ENCODE peak calls at places on chromosomes 13 and 19, in six cellular contexts. One of them, this sample, is unnamed.
A peak's percentile ranks its signal among the peaks of the same experiment; 100 is the strongest.

GRCh38 chr19:11373166-11373884 is 1.1 kb upstream of the SWSAP1 start:
- DNase-seq in HepG2: no peak
- DNase-seq in GM12878: no peak
- DNase-seq in GM12892: peak; percentile 23
- DNase-seq in K562: no peak
- DNase-seq in H1: no peak
- DNase-seq in this sample: no peak

GRCh38 chr19:14370169-14370998 is 10.9 kb upstream of the ADGRE5 start:
- DNase-seq in GM12892: no peak
- DNase-seq in K562: no peak
- DNase-seq in H1: no peak
- DNase-seq in HepG2: no peak
- DNase-seq in GM12878: no peak
- DNase-seq in this sample: no peak

GRCh38 chr13:48727252-48728011 is 73.7 kb downstream of the CYSLTR2 start:
- DNase-seq in GM12892: no peak
- DNase-seq in HepG2: no peak
- DNase-seq in H1: no peak
- DNase-seq in K562: no peak
- DNase-seq in GM12878: no peak
- DNase-seq in this sample: no peak

GRCh38 chr13:113836917-113837553 is 26.8 kb downstream of the GAS6 start:
- DNase-seq in K562: no peak
- DNase-seq in GM12878: no peak
- DNase-seq in GM12892: no peak
- DNase-seq in H1: no peak
- DNase-seq in HepG2: no peak
- DNase-seq in this sample: no peak

GRCh38 chr13:110812111-110812868 is 98.8 kb downstream of the ING1 start:
- DNase-seq in K562: no peak
- DNase-seq in HepG2: no peak
- DNase-seq in GM12892: no peak
- DNase-seq in H1: no peak
- DNase-seq in GM12878: no peak
- DNase-seq in this sample: no peak

GRCh38 chr19:35223856-35224505 is 4.6 kb downstream of the FAM187B start:
- DNase-seq in K562: no peak
- DNase-seq in GM12892: no peak
- DNase-seq in HepG2: no peak
- DNase-seq in GM12878: no peak
- DNase-seq in H1: no peak
- DNase-seq in this sample: no peak

GRCh38 chr13:114002771-114003321 is 29.0 kb upstream of the C13orf46 start:
- DNase-seq in H1: no peak
- DNase-seq in GM12878: no peak
- DNase-seq in GM12892: no peak
- DNase-seq in HepG2: no peak
- DNase-seq in K562: no peak
- DNase-seq in this sample: no peak

GRCh38 chr13:49539313-49539712 is 43.6 kb downstream of the PHF11 start:
- DNase-seq in HepG2: no peak
- DNase-seq in H1: no peak
- DNase-seq in K562: no peak
- DNase-seq in GM12878: no peak
- DNase-seq in GM12892: no peak
- DNase-seq in this sample: no peak

GRCh38 chr13:66528139-66528538 is 702.0 kb downstream of the PCDH9 start:
- DNase-seq in H1: no peak
- DNase-seq in GM12878: no peak
- DNase-seq in HepG2: no peak
- DNase-seq in GM12892: no peak
- DNase-seq in K562: no peak
- DNase-seq in this sample: no peak

GRCh38 chr13:21501709-21502108 is 42.6 kb upstream of the ZDHHC20 start:
- DNase-seq in GM12878: no peak
- DNase-seq in HepG2: peak; percentile 10
- DNase-seq in H1: no peak
- DNase-seq in K562: no peak
- DNase-seq in GM12892: no peak
- DNase-seq in this sample: no peak

GRCh38 chr13:113550453-113550852 is 34.1 kb upstream of the TFDP1 start:
- DNase-seq in H1: no peak
- DNase-seq in GM12892: no peak
- DNase-seq in GM12878: no peak
- DNase-seq in HepG2: no peak
- DNase-seq in K562: no peak
- DNase-seq in this sample: no peak

GRCh38 chr19:5961969-5962945 is 15.7 kb downstream of the RANBP3 start:
- DNase-seq in HepG2: peak; percentile 98
- DNase-seq in H1: no peak
- DNase-seq in GM12892: no peak
- DNase-seq in K562: no peak
- DNase-seq in GM12878: no peak
- DNase-seq in this sample: no peak

GRCh38 chr13:113978741-113979481 is 5.0 kb upstream of the C13orf46 start:
- DNase-seq in GM12892: no peak
- DNase-seq in H1: no peak
- DNase-seq in K562: no peak
- DNase-seq in GM12878: no peak
- DNase-seq in HepG2: no peak
- DNase-seq in this sample: no peak

GRCh38 chr13:111514646-111515617 is 194.5 kb downstream of the TEX29 start:
- DNase-seq in GM12878: no peak
- DNase-seq in K562: no peak
- DNase-seq in HepG2: no peak
- DNase-seq in H1: no peak
- DNase-seq in GM12892: no peak
- DNase-seq in this sample: no peak

GRCh38 chr19:56671613-56671994 is at the start of gene ZNF835:
- DNase-seq in GM12878: no peak
- DNase-seq in HepG2: no peak
- DNase-seq in GM12892: no peak
- DNase-seq in H1: peak; percentile 83
- DNase-seq in K562: no peak
- DNase-seq in this sample: peak; percentile 39

GRCh38 chr19:55028757-55029156 is 9.3 kb downstream of the GP6 start:
- DNase-seq in K562: no peak
- DNase-seq in H1: no peak
- DNase-seq in GM12878: no peak
- DNase-seq in HepG2: no peak
- DNase-seq in GM12892: no peak
- DNase-seq in this sample: no peak

GRCh38 chr13:107450931-107451330 is 764.4 kb downstream of the LIG4 start:
- DNase-seq in K562: no peak
- DNase-seq in GM12878: no peak
- DNase-seq in H1: no peak
- DNase-seq in HepG2: no peak
- DNase-seq in GM12892: no peak
- DNase-seq in this sample: no peak

GRCh38 chr19:4582980-4583842 is 23.7 kb upstream of the SEMA6B start:
- DNase-seq in K562: no peak
- DNase-seq in H1: no peak
- DNase-seq in GM12892: no peak
- DNase-seq in HepG2: peak; percentile 78
- DNase-seq in GM12878: no peak
- DNase-seq in this sample: no peak

GRCh38 chr13:113990321-113990837 is 16.5 kb upstream of the C13orf46 start:
- DNase-seq in H1: no peak
- DNase-seq in GM12878: no peak
- DNase-seq in K562: no peak
- DNase-seq in HepG2: no peak
- DNase-seq in GM12892: no peak
- DNase-seq in this sample: no peak

GRCh38 chr13:65508745-65509144 is 1721.4 kb downstream of the PCDH9 start:
- DNase-seq in GM12892: no peak
- DNase-seq in K562: no peak
- DNase-seq in H1: no peak
- DNase-seq in GM12878: no peak
- DNase-seq in HepG2: no peak
- DNase-seq in this sample: no peak

GRCh38 chr19:2983351-2984195 is 6.2 kb downstream of the TLE6 start:
- DNase-seq in GM12892: no peak
- DNase-seq in K562: peak; percentile 23
- DNase-seq in GM12878: no peak
- DNase-seq in H1: peak; percentile 83
- DNase-seq in HepG2: no peak
- DNase-seq in this sample: no peak

GRCh38 chr13:49791753-49792549 is 531 bp downstream of the KPNA3 start:
- DNase-seq in HepG2: no peak
- DNase-seq in H1: no peak
- DNase-seq in K562: peak; percentile 63
- DNase-seq in GM12892: peak; percentile 37
- DNase-seq in GM12878: no peak
- DNase-seq in this sample: peak; percentile 42

GRCh38 chr19:7636691-7637373 is at the start of gene STXBP2:
- DNase-seq in H1: peak; percentile 64
- DNase-seq in K562: peak; percentile 97
- DNase-seq in HepG2: peak; percentile 61
- DNase-seq in GM12892: peak; percentile 99
- DNase-seq in GM12878: peak; percentile 35
- DNase-seq in this sample: peak; percentile 100
- TF ChIP-seq TAF1 in H1: peak; percentile 85
- TF ChIP-seq TAF1 in K562: peak; percentile 83
- TF ChIP-seq TAF1 in HepG2: peak; percentile 67
- TF ChIP-seq TAF1 in GM12892: peak; percentile 88
- TF ChIP-seq TAF1 in GM12878: peak; percentile 94
- TF ChIP-seq TAF1 in this sample: peak; percentile 92

DNA sequence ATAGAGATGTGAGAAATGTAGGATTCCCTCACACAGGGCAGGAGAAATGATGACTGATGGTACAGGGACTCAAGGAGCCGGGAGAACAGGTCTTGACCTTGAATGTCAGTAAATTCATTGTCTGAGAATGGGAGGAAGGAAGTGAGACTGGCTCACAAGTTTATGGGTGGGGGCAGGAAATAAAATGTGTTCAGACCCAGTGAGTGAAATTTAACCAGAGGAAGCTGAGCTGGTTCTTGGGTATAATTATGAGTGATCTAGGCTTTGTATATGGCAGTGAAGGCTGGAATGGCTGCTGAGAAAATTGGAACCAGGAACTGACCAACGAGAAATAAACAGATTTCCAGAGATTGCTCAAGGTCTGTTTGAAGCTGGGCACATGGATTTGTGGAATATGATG is 6.3 kb upstream of the IGSF23 start:
- DNase-seq in GM12892: no peak
- DNase-seq in K562: no peak
- DNase-seq in HepG2: no peak
- DNase-seq in H1: no peak
- DNase-seq in GM12878: no peak
- DNase-seq in this sample: no peak
- TF ChIP-seq POLR2AphosphoS5 in GM12892: no peak
- TF ChIP-seq POLR2AphosphoS5 in K562: no peak
- TF ChIP-seq POLR2AphosphoS5 in HepG2: no peak
- TF ChIP-seq POLR2AphosphoS5 in H1: no peak
- TF ChIP-seq POLR2AphosphoS5 in GM12878: no peak
- TF ChIP-seq POLR2AphosphoS5 in this sample: no peak

GRCh38 chr19:48719263-48720171 is at the start of gene MAMSTR:
- DNase-seq in HepG2: no peak
- DNase-seq in H1: no peak
- DNase-seq in K562: peak; percentile 41
- DNase-seq in GM12892: no peak
- DNase-seq in GM12878: no peak
- DNase-seq in this sample: no peak

GRCh38 chr19:48718711-48719231 is 754 bp downstream of the MAMSTR start:
- DNase-seq in HepG2: peak; percentile 90
- DNase-seq in H1: no peak
- DNase-seq in GM12878: no peak
- DNase-seq in GM12892: no peak
- DNase-seq in K562: no peak
- DNase-seq in this sample: no peak

GRCh38 chr19:48720251-48720612 is 707 bp upstream of the MAMSTR start:
- DNase-seq in K562: no peak
- DNase-seq in HepG2: no peak
- DNase-seq in GM12892: no peak
- DNase-seq in GM12878: no peak
- DNase-seq in H1: no peak
- DNase-seq in this sample: no peak

GRCh38 chr19:48722196-48722708 is 2.7 kb upstream of the MAMSTR start:
- DNase-seq in K562: no peak
- DNase-seq in HepG2: no peak
- DNase-seq in GM12892: no peak
- DNase-seq in GM12878: no peak
- DNase-seq in H1: no peak
- DNase-seq in this sample: no peak

DNA sequence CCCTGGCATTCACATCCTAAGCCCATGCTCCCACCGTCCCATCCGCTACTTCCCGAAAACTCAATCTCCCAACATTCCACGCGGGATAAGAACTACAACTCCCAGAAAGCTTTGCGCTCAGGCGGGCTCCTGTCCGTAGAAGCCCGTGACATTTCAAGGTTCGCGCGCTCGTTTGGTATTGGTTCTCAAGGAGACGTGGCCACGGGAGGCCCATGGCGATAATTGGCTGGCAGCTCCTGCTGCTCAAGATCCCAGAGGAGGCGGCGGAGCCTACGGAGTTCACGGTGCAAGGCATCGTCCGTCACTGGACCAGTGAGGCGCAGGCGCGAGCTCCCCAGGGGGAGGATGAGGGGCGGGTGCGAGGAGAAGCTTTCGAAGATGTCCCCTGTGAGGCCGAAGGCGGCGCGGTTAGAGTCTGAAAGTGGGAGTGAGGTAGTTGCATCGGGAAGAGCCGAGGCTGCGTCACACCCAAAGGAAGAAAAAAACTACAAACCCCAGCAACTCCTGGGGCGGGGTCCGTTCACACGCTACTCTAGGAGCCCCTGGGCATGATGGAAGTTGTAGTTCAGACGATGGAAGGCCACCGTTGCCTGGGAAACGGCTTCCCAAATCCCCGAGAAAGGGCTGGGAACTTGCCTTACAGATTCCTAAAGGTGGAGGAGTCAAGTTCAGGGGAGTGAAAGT is 1.2 kb upstream of the MAMSTR start:
- DNase-seq in GM12878: peak; percentile 90
- DNase-seq in K562: peak; percentile 90
- DNase-seq in H1: peak; percentile 93
- DNase-seq in GM12892: peak; percentile 97
- DNase-seq in HepG2: peak; percentile 98
- DNase-seq in this sample: peak; percentile 96
- TF ChIP-seq POLR2A in GM12878: peak; percentile 80
- TF ChIP-seq POLR2A in K562: peak; percentile 61
- TF ChIP-seq POLR2A in H1: no peak
- TF ChIP-seq POLR2A in GM12892: peak; percentile 47
- TF ChIP-seq POLR2A in HepG2: no peak
- TF ChIP-seq POLR2A in this sample: peak; percentile 27

DNA sequence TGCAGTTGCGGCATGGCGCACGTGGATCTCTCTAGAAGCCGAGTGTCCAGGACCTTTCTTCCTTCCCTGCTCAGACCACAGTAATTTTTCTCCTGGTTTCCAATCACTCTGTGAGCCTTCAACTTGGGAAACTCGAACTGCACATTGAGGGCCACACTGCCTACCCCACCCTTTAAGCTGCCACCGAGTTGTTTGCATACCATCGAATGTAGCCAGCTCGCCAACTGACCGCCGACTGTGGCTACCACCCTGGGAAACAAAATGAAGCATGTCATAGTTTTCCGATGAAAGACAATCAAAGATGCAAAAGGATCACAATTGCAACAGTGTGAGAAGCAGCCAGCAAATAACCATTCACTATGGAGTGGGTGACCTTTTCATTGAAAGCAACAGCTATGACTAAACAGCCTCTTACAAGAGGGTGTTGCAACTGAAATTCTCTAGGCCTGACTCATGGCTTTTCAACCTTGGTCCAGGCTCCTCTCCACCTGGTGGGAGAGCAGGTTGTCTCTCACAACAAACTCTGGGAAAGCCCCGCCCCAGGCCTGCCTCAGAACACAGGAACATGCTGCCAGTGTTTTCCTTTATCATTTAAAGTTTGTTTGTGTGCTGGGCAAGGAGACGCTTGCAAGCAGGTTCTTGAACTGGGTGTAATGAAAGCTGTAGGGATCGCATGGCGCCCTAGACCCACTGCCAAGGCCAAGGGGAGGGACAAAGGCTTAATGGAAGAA is 141.7 kb upstream of the SERP2 start:
- DNase-seq in H1: peak; percentile 80
- DNase-seq in K562: no peak
- DNase-seq in GM12878: no peak
- DNase-seq in GM12892: no peak
- DNase-seq in HepG2: peak; percentile 46
- DNase-seq in this sample: no peak
- TF ChIP-seq TAF1 in H1: peak; percentile 12
- TF ChIP-seq TAF1 in K562: no peak
- TF ChIP-seq TAF1 in GM12878: no peak
- TF ChIP-seq TAF1 in GM12892: no peak
- TF ChIP-seq TAF1 in HepG2: no peak
- TF ChIP-seq TAF1 in this sample: no peak